ENCODE peak calls at places on chromosomes 1 and 21, in seven cellular contexts. T, B, I, D, A, H and P are unnamed samples.

GRCh38 chr21:34574581-34574980 is 40.3 kb downstream of the RCAN1 start:
- DNase-seq in T (no peak), B (no peak), I (no peak), D (no peak), A (no peak), H (no peak), P (no peak)

GRCh38 chr1:156004843-156005593 is 15.7 kb downstream of the SSR2 start:
- DNase-seq in T (no peak), B (no peak), I (no peak), D (peak), A (peak), H (no peak), P (no peak)

GRCh38 chr1:44609768-44610526 is 64.3 kb downstream of the TMEM53 start:
- DNase-seq in T (no peak), B (no peak), I (no peak), D (no peak), A (no peak), H (no peak), P (no peak)

GRCh38 chr1:200415693-200416593 is 6.1 kb upstream of the ZNF281 start:
- DNase-seq in T (peak), B (no peak), I (no peak), D (no peak), A (peak), H (peak), P (peak)

GRCh38 chr21:37139902-37140301 is 66.8 kb downstream of the TTC3 start:
- DNase-seq in T (no peak), B (no peak), I (no peak), D (no peak), A (no peak), H (no peak), P (no peak)

GRCh38 chr1:162922196-162922595 is 61.2 kb upstream of the CCDC190 start:
- DNase-seq in T (no peak), B (no peak), I (no peak), D (no peak), A (no peak), H (no peak), P (no peak)

GRCh38 chr1:220880367-220880680 is 1.1 kb downstream of the HLX start:
- DNase-seq in T (no peak), B (no peak), I (no peak), D (no peak), A (no peak), H (no peak), P (no peak)

GRCh38 chr1:212606042-212606733 is 2.4 kb upstream of the ATF3 start:
- DNase-seq in T (no peak), B (no peak), I (no peak), D (no peak), A (no peak), H (peak), P (no peak)

GRCh38 chr1:110647254-110647891 is 27.4 kb downstream of the KCNA3 start:
- DNase-seq in T (peak), B (no peak), I (no peak), D (no peak), A (no peak), H (no peak), P (no peak)

GRCh38 chr1:179742717-179743678 is at the start of gene FAM163A:
- DNase-seq in T (no peak), B (peak), I (no peak), D (peak), A (no peak), H (peak), P (no peak)

GRCh38 chr21:25573409-25574206 is 33.7 kb downstream of the MRPL39 start:
- DNase-seq in T (peak), B (no peak), I (no peak), D (no peak), A (no peak), H (no peak), P (peak)

GRCh38 chr1:173406783-173407230 is 70.3 kb upstream of the PRDX6 start:
- DNase-seq in T (no peak), B (no peak), I (no peak), D (no peak), A (peak), H (no peak), P (no peak)

GRCh38 chr1:169060010-169060722 is 46.3 kb upstream of the ATP1B1 start:
- DNase-seq in T (peak), B (no peak), I (no peak), D (no peak), A (peak), H (no peak), P (peak)

GRCh38 chr1:243254233-243254926 is 701 bp downstream of the CEP170 start:
- DNase-seq in T (peak), B (peak), I (peak), D (peak), A (peak), H (peak), P (peak)

GRCh38 chr1:226548281-226549093 is at the start of gene STUM:
- DNase-seq in T (no peak), B (peak), I (no peak), D (no peak), A (peak), H (peak), P (no peak)

GRCh38 chr1:18279713-18280074 is 172.1 kb downstream of the IGSF21 start:
- DNase-seq in T (no peak), B (no peak), I (no peak), D (no peak), A (no peak), H (no peak), P (no peak)

GRCh38 chr1:33684346-33685122 is 179.3 kb upstream of the HMGB4 start:
- DNase-seq in T (no peak), B (no peak), I (no peak), D (no peak), A (no peak), H (no peak), P (no peak)

GRCh38 chr1:26555550-26555981 is 26.0 kb downstream of the RPS6KA1 start:
- DNase-seq in T (peak), B (no peak), I (no peak), D (no peak), A (no peak), H (no peak), P (no peak)

GRCh38 chr21:31693222-31693621 is 33.7 kb downstream of the SOD1 start:
- DNase-seq in T (no peak), B (no peak), I (no peak), D (no peak), A (no peak), H (no peak), P (no peak)

GRCh38 chr1:156712626-156713025 is 7.2 kb upstream of the CRABP2 start:
- DNase-seq in T (peak), B (no peak), I (no peak), D (no peak), A (no peak), H (no peak), P (peak)

GRCh38 chr1:117093091-117093534 is 28.4 kb downstream of the TRIM45 start:
- DNase-seq in T (peak), B (no peak), I (no peak), D (no peak), A (peak), H (peak), P (peak)

GRCh38 chr21:32371913-32372314 is 20.9 kb downstream of the URB1 start:
- DNase-seq in T (peak), B (no peak), I (no peak), D (no peak), A (no peak), H (no peak), P (peak)

GRCh38 chr1:92587445-92587844 is 100.7 kb upstream of the GFI1 start:
- DNase-seq in T (no peak), B (no peak), I (no peak), D (no peak), A (no peak), H (no peak), P (no peak)

GRCh38 chr21:28554660-28555475 is 437.8 kb downstream of the LTN1 start:
- DNase-seq in T (no peak), B (no peak), I (no peak), D (peak), A (no peak), H (no peak), P (no peak)

GRCh38 chr1:167126811-167127210 is 32.9 kb downstream of the STYXL2 start:
- DNase-seq in T (no peak), B (peak), I (no peak), D (no peak), A (no peak), H (no peak), P (no peak)

GRCh38 chr1:59391216-59392179 is 94.6 kb downstream of the FGGY start:
- DNase-seq in T (no peak), B (no peak), I (no peak), D (peak), A (no peak), H (no peak), P (no peak)

GRCh38 chr21:18902641-18903040 is 499.1 kb upstream of the TMPRSS15 start:
- DNase-seq in T (no peak), B (no peak), I (no peak), D (no peak), A (no peak), H (no peak), P (no peak)

GRCh38 chr1:109265741-109266330 is 16.5 kb downstream of the CELSR2 start:
- DNase-seq in T (no peak), B (no peak), I (no peak), D (no peak), A (no peak), H (no peak), P (no peak)

GRCh38 chr1:24215226-24215814 is 28.2 kb upstream of the IFNLR1 start:
- DNase-seq in T (no peak), B (no peak), I (no peak), D (no peak), A (no peak), H (no peak), P (no peak)

GRCh38 chr1:167797005-167797404 is 75.2 kb downstream of the MPZL1 start:
- DNase-seq in T (peak), B (peak), I (no peak), D (no peak), A (peak), H (peak), P (peak)

GRCh38 chr1:223258751-223259177 is 105.2 kb downstream of the SUSD4 start:
- DNase-seq in T (peak), B (no peak), I (no peak), D (no peak), A (no peak), H (no peak), P (peak)

GRCh38 chr1:246302671-246303317 is 204.3 kb downstream of the SMYD3 start:
- DNase-seq in T (peak), B (no peak), I (no peak), D (no peak), A (no peak), H (peak), P (no peak)

GRCh38 chr21:34110594-34111202 is 37.3 kb downstream of the MRPS6 start:
- DNase-seq in T (no peak), B (no peak), I (no peak), D (no peak), A (no peak), H (no peak), P (no peak)

GRCh38 chr1:16983649-16984048 is 3.2 kb upstream of the MFAP2 start:
- DNase-seq in T (no peak), B (no peak), I (no peak), D (no peak), A (no peak), H (no peak), P (no peak)

GRCh38 chr21:45836694-45837670 is 144.6 kb upstream of the COL6A1 start:
- DNase-seq in T (no peak), B (no peak), I (no peak), D (no peak), A (no peak), H (no peak), P (no peak)

GRCh38 chr1:184425449-184426277 is 38.8 kb downstream of the C1orf21 start:
- DNase-seq in T (peak), B (no peak), I (no peak), D (no peak), A (peak), H (no peak), P (peak)

GRCh38 chr21:15781986-15782385 is 52.2 kb downstream of the USP25 start:
- DNase-seq in T (no peak), B (no peak), I (no peak), D (no peak), A (no peak), H (no peak), P (no peak)

GRCh38 chr1:171807547-171807946 is 26.1 kb downstream of the METTL13 start:
- DNase-seq in T (no peak), B (no peak), I (no peak), D (no peak), A (no peak), H (no peak), P (no peak)

GRCh38 chr1:9239622-9240401 is 5.2 kb downstream of the H6PD start:
- DNase-seq in T (peak), B (peak), I (peak), D (peak), A (peak), H (peak), P (peak)

DNA sequence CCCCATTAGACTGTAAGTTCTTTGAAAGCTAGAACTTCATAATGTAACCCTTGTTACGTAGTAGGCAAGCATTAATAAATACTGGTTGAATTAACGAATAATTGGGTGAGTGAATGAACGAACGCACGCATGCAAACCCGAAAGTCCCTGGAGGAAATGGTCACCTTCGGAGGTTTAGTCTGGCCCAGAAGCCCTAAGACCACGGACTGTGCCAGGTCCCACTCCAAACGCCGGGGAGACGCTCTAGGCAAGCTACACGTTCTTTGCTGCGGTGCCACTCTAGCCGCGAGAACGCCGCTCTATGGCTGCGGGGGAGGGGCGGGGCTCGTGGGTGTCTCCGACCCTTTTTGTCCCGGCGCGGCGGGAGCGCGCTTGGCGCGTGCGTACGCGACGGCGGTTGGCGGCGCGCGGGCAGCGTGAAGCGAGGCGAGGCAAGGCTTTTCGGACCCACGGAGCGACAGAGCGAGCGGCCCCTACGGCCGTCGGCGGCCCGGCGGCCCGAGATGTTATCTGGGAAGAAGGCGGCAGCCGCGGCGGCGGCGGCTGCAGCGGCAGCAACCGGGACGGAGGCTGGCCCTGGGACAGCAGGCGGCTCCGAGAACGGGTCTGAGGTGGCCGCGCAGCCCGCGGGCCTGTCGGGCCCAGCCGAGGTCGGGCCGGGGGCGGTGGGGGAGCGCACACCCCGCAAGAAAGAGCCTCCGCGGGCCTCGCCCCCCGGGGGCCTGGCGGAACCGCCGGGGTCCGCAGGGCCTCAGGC is at the start of gene KDM1A:
- DNase-seq in T (peak), B (peak), I (peak), D (peak), A (peak), H (peak), P (peak)
- TF ChIP-seq CTCF in T (no peak), B (no peak), I (no peak), D (peak), A (no peak), H (no peak), P (no peak)

GRCh38 chr1:175317309-175317708 is 124.7 kb upstream of the KIAA0040 start:
- DNase-seq in T (peak), B (no peak), I (no peak), D (no peak), A (no peak), H (no peak), P (peak)
- TF ChIP-seq CTCF in T (peak), B (no peak), I (peak), D (peak), A (peak), H (no peak), P (peak)

GRCh38 chr1:235011064-235011598 is 117.5 kb downstream of the TOMM20 start:
- DNase-seq in T (no peak), B (no peak), I (no peak), D (no peak), A (no peak), H (no peak), P (no peak)

GRCh38 chr1:235013512-235013911 is 115.1 kb downstream of the TOMM20 start:
- DNase-seq in T (no peak), B (no peak), I (no peak), D (no peak), A (no peak), H (no peak), P (no peak)

GRCh38 chr1:235014756-235015155 is 113.9 kb downstream of the TOMM20 start:
- DNase-seq in T (no peak), B (no peak), I (no peak), D (no peak), A (no peak), H (no peak), P (no peak)

GRCh38 chr1:235011599-235012435 is 116.8 kb downstream of the TOMM20 start:
- DNase-seq in T (peak), B (peak), I (peak), D (peak), A (peak), H (peak), P (peak)

GRCh38 chr1:235012436-235013210 is 116.0 kb downstream of the TOMM20 start:
- DNase-seq in T (no peak), B (no peak), I (no peak), D (no peak), A (no peak), H (no peak), P (no peak)
- TF ChIP-seq CTCF in T (no peak), B (no peak), I (no peak), D (no peak), A (no peak), H (no peak), P (no peak)

GRCh38 chr1:7378346-7379130 is 392.6 kb upstream of the VAMP3 start:
- DNase-seq in T (no peak), B (no peak), I (no peak), D (no peak), A (no peak), H (no peak), P (no peak)
- TF ChIP-seq CTCF in T (no peak), B (no peak), I (no peak), D (no peak), A (no peak), H (no peak), P (no peak)

GRCh38 chr1:82121421-82121820 is 320.7 kb downstream of the ADGRL2 start:
- DNase-seq in T (no peak), B (no peak), I (no peak), D (no peak), A (no peak), H (no peak), P (no peak)

GRCh38 chr1:82125866-82126265 is 325.1 kb downstream of the ADGRL2 start:
- DNase-seq in T (no peak), B (no peak), I (no peak), D (no peak), A (no peak), H (no peak), P (no peak)

DNA sequence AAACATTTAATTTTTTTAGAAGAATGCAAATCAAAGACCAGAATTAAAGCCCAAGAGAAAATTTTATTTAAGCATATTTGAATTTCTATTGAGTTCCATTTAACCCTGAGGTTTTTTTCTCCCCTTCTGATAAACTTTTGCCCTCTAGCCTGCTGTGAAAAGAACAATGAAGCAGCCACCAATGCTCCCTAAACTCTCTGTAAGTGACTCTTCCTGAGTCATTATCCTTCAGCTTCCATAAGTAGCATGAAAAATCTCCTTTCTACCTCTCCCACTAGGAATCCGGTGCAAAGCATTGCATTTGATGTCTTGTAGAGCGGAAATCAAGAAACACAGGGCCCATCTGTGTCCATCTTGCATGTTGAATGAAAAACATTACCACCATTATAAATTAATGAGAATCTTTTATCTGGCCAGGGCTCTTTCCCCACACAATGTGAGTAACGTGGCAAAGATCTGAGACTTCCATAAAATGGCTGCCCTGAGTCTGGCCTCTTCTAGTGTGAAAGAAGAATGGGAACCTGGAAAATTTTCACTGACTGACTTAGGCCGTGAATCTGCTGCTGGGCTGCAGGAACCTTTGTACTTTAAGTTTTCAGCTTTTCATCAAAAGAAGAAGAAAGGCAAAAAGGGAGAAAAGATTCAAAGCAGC is 324.4 kb downstream of the ADGRL2 start:
- DNase-seq in T (no peak), B (no peak), I (no peak), D (no peak), A (no peak), H (no peak), P (no peak)
- TF ChIP-seq CTCF in T (no peak), B (no peak), I (no peak), D (no peak), A (no peak), H (no peak), P (no peak)

GRCh38 chr1:159936284-159936904 is 9.0 kb downstream of the IGSF9 start:
- DNase-seq in T (peak), B (peak), I (peak), D (peak), A (peak), H (peak), P (peak)
- TF ChIP-seq CTCF in T (peak), B (peak), I (peak), D (peak), A (peak), H (peak), P (peak)